ENCODE peak calls at places on chromosomes 16 and 17, in five cellular contexts. P is GM12878, T is SK-N-SH, R is K562, Q is HepG2. O is an unnamed sample.

GRCh38 chr17:76537288-76537577 is 276 bp downstream of the CYGB start:
- DNase-seq in T (peak; percentile 87), Q (no peak), P (no peak), R (no peak), O (no peak)

GRCh38 chr17:81221842-81222619 is 734 bp downstream of the CEP131 start:
- DNase-seq in Q (no peak), R (no peak), T (peak; percentile 74), P (no peak), O (no peak)

GRCh38 chr16:12802661-12803060 is 1.0 kb downstream of the CPPED1 start:
- DNase-seq in Q (no peak), T (no peak), R (no peak), P (no peak), O (no peak)

GRCh38 chr16:11383481-11384183 is 38.4 kb downstream of the RMI2 start:
- DNase-seq in R (no peak), P (no peak), T (no peak), Q (no peak), O (no peak)

GRCh38 chr17:29593546-29594440 is 861 bp downstream of the ANKRD13B start:
- DNase-seq in T (no peak), Q (no peak), R (peak; percentile 51), P (no peak), O (no peak)

GRCh38 chr17:35799942-35800341 is 4.5 kb upstream of the MMP28 start:
- DNase-seq in T (peak; percentile 82), P (no peak), R (no peak), Q (no peak), O (no peak)

GRCh38 chr16:74304164-74304834 is 7.7 kb downstream of the PSMD7 start:
- DNase-seq in R (no peak), Q (peak; percentile 20), P (no peak), T (no peak), O (no peak)

GRCh38 chr16:80231888-80232287 is 308.9 kb upstream of the DYNLRB2 start:
- DNase-seq in Q (peak; percentile 48), P (peak; percentile 39), T (no peak), R (no peak), O (no peak)

GRCh38 chr16:22313141-22313781 is 16.1 kb downstream of the POLR3E start:
- DNase-seq in R (no peak), T (no peak), P (no peak), Q (no peak), O (no peak)

GRCh38 chr17:28043296-28043695 is 819 bp downstream of the NLK start:
- DNase-seq in T (no peak), R (no peak), Q (no peak), P (no peak), O (no peak)

GRCh38 chr17:78117027-78117981 is 11.3 kb downstream of the TMC6 start:
- DNase-seq in Q (no peak), T (peak; percentile 92), R (no peak), P (no peak), O (no peak)

GRCh38 chr17:75830168-75831031 is 13.8 kb downstream of the UNC13D start:
- DNase-seq in Q (no peak), R (no peak), P (no peak), T (peak; percentile 88), O (peak; percentile 73)

GRCh38 chr17:31704483-31704882 is 154.6 kb downstream of the COPRS start:
- DNase-seq in T (no peak), P (no peak), R (no peak), Q (no peak), O (no peak)

GRCh38 chr17:60388742-60389141 is 3.2 kb downstream of the USP32 start:
- DNase-seq in T (no peak), Q (no peak), R (peak; percentile 25), P (no peak), O (no peak)

GRCh38 chr16:23384878-23385277 is 68.1 kb downstream of the COG7 start:
- DNase-seq in R (no peak), T (no peak), P (no peak), Q (no peak), O (no peak)

GRCh38 chr16:75420987-75421819 is 12.1 kb downstream of the CFDP1 start:
- DNase-seq in T (peak; percentile 71), Q (peak; percentile 73), P (no peak), R (peak; percentile 42), O (peak; percentile 45)

GRCh38 chr17:60960398-60961065 is 282.9 kb downstream of the BCAS3 start:
- DNase-seq in R (no peak), T (no peak), Q (no peak), P (no peak), O (no peak)

GRCh38 chr16:11668590-11669379 is 530 bp downstream of the SNN start:
- DNase-seq in Q (no peak), R (no peak), P (no peak), T (peak; percentile 70), O (no peak)

GRCh38 chr16:86101912-86102187 is 202.9 kb downstream of the IRF8 start:
- DNase-seq in Q (no peak), T (no peak), R (no peak), P (no peak), O (no peak)

GRCh38 chr16:1929105-1929504 is 10.9 kb upstream of the HS3ST6 start:
- DNase-seq in T (peak; percentile 87), Q (no peak), P (no peak), R (peak; percentile 62), O (no peak)

GRCh38 chr17:59406808-59407381 is 75.4 kb downstream of the YPEL2 start:
- DNase-seq in Q (peak; percentile 20), R (no peak), P (no peak), T (peak; percentile 74), O (peak; percentile 32)

GRCh38 chr17:81703747-81704654 is 834 bp downstream of the MRPL12 start:
- DNase-seq in R (peak; percentile 34), T (no peak), P (no peak), Q (no peak), O (no peak)

GRCh38 chr17:18974407-18975149 is 22.6 kb downstream of the SLC5A10 start:
- DNase-seq in P (no peak), Q (no peak), T (no peak), R (no peak), O (no peak)

GRCh38 chr17:3798273-3799180 is 2.5 kb downstream of the ITGAE start:
- DNase-seq in T (no peak), R (no peak), Q (no peak), P (no peak), O (no peak)

GRCh38 chr16:85709766-85710423 is 21.1 kb upstream of the GINS2 start:
- DNase-seq in Q (no peak), T (no peak), P (no peak), R (no peak), O (no peak)

GRCh38 chr17:673200-673681 is 41.4 kb downstream of the VPS53 start:
- DNase-seq in P (no peak), R (no peak), Q (no peak), T (peak; percentile 30), O (no peak)

GRCh38 chr16:3854740-3855139 is 25.8 kb downstream of the CREBBP start:
- DNase-seq in Q (no peak), P (no peak), R (no peak), T (no peak), O (no peak)

GRCh38 chr17:79621151-79621940 is 10.5 kb upstream of the RBFOX3 start:
- DNase-seq in P (no peak), T (peak; percentile 30), R (no peak), Q (no peak), O (no peak)
- TF ChIP-seq FOXM1 in P (no peak), T (no peak), R (no peak), Q (no peak), O (no peak)

DNA sequence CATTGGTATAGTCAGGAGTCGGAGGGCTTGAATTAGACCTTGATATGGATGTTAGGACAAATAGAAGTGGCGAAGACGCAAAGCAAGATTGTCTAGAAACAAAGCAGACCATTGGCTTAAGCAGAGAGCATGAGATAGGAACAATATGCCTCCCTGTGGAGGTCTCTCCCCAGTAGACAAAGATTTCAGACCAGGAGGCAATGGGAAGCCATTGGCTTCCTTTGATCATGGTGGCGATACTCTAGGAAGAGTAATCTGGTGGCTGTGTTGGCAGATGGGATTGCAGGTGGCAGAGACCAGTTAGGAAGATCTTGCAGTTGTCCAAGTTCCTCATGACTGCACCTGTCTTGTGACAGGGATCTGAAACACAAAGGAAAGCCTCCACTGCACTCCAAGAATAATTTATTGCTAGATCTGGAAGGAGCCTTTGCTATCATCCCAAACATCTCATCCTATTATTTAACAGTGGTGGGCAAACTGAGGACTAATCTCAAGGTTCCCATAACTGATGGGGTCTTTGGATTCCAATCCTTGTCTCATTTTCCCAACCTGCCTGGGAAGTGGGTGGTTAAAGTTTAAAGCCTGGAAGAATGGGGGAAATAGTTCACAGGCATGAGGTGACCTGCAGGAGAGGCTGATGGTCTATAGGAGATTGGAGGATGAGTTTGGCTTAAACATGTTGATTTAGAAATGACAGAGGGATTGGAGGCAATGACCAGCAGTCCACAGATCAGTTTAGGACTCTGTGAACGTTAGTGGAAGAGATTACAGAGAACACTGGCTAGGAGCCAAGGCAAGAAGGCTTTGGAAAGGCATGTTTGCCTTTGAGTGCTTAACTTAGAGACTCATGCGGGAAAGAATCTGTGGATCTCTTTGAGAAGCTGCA is 37.0 kb downstream of the HLF start:
- DNase-seq in T (no peak), Q (peak; percentile 99), P (no peak), R (no peak), O (no peak)
- TF ChIP-seq FOXM1 in T (no peak), Q (no peak), P (no peak), R (no peak), O (no peak)

GRCh38 chr16:28477311-28477920 is 5.3 kb upstream of the NPIPB7 start:
- DNase-seq in T (no peak), R (no peak), Q (no peak), P (no peak), O (no peak)

GRCh38 chr16:28478511-28479180 is 6.5 kb upstream of the NPIPB7 start:
- DNase-seq in Q (no peak), R (no peak), P (no peak), T (no peak), O (no peak)

GRCh38 chr16:28473714-28474265 is 1.7 kb upstream of the NPIPB7 start:
- DNase-seq in Q (no peak), T (no peak), P (no peak), R (no peak), O (no peak)

DNA sequence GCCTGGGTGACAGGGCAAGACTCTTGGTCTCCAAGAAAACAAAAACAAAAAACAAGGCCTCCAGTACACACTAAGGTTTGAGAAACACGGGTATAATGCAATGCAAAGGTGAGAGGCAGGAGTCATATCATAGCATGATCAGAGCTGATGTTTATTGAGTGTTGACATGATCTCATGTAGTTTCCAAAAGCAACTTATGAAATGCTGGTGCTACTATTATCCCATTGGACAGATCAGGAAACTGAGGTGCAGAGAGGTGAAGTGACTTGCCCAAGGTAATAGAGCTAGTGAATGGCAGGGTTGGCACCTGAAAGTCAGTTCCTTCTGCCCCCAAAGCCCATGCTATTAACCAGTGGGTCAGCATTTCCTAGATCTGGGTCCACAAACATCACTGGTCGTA is 3.1 kb upstream of the NPIPB7 start:
- DNase-seq in P (no peak), R (no peak), T (no peak), Q (no peak), O (no peak)
- TF ChIP-seq FOXM1 in P (no peak), R (no peak), T (no peak), Q (no peak), O (no peak)

GRCh38 chr16:28309811-28310311 is 17.5 kb downstream of the SBK1 start:
- DNase-seq in Q (no peak), P (no peak), R (peak; percentile 25), T (no peak), O (no peak)

GRCh38 chr16:28307936-28308335 is 15.6 kb downstream of the SBK1 start:
- DNase-seq in P (no peak), R (no peak), T (no peak), Q (peak; percentile 49), O (no peak)

GRCh38 chr16:28311413-28311812 is 19.1 kb downstream of the SBK1 start:
- DNase-seq in R (no peak), T (no peak), P (no peak), Q (no peak), O (no peak)

GRCh38 chr16:28310796-28311195 is 18.5 kb downstream of the SBK1 start:
- DNase-seq in R (peak; percentile 31), T (no peak), Q (no peak), P (no peak), O (no peak)

GRCh38 chr16:28308794-28309535 is 16.6 kb downstream of the SBK1 start:
- DNase-seq in T (no peak), P (no peak), R (no peak), Q (no peak), O (no peak)
- TF ChIP-seq FOXM1 in T (no peak), P (no peak), R (no peak), Q (no peak), O (no peak)